ENCODE peak calls at places on chromosomes 6 and 20, in ten cellular contexts. D is GM12865, I is body of pancreas, O is cardiac fibroblast, Y is adrenal gland, W is A549, F is fibroblast of lung, L is fibroblast of pulmonary artery, U is neural progenitor cell, E is heart left ventricle. V is an unnamed sample.

GRCh38 chr6:13695217-13695616 is 16.4 kb downstream of the RANBP9 start:
- DNase-seq in D (no peak), I (no peak), O (no peak), Y (no peak), W (no peak), F (peak), L (no peak), U (no peak), E (no peak), V (no peak)

GRCh38 chr20:62887147-62887859 is 25.7 kb upstream of the TCFL5 start:
- DNase-seq in D (no peak), I (peak), O (peak), Y (peak), W (no peak), F (peak), L (peak), U (no peak), E (no peak), V (no peak)

GRCh38 chr6:99979953-99980352 is 14.1 kb downstream of the MCHR2 start:
- DNase-seq in D (no peak), I (no peak), O (no peak), Y (no peak), W (no peak), F (no peak), L (no peak), U (no peak), E (no peak), V (no peak)

GRCh38 chr6:55882731-55883595 is 7.6 kb upstream of the BMP5 start:
- DNase-seq in D (no peak), I (no peak), O (peak), Y (peak), W (peak), F (peak), L (peak), U (no peak), E (no peak), V (no peak)

GRCh38 chr20:62717933-62718332 is 9.3 kb downstream of the NTSR1 start:
- DNase-seq in D (no peak), I (no peak), O (no peak), Y (no peak), W (no peak), F (no peak), L (no peak), U (no peak), E (peak), V (no peak)

GRCh38 chr6:128098000-128098581 is 197.2 kb upstream of the THEMIS start:
- DNase-seq in D (peak), I (no peak), O (peak), Y (no peak), W (no peak), F (peak), L (peak), U (no peak), E (no peak), V (no peak)

GRCh38 chr6:25872804-25873203 is 1.2 kb downstream of the SLC17A3 start:
- DNase-seq in D (no peak), I (no peak), O (no peak), Y (no peak), W (no peak), F (no peak), L (no peak), U (no peak), E (no peak), V (no peak)

GRCh38 chr6:133583907-133584306 is 305.0 kb upstream of the TCF21 start:
- DNase-seq in D (no peak), I (no peak), O (no peak), Y (no peak), W (no peak), F (no peak), L (no peak), U (no peak), E (no peak), V (no peak)

GRCh38 chr6:116530436-116530835 is 15.0 kb downstream of the TRAPPC3L start:
- DNase-seq in D (no peak), I (no peak), O (no peak), Y (no peak), W (no peak), F (peak), L (no peak), U (no peak), E (no peak), V (no peak)

GRCh38 chr6:7298113-7298512 is 14.9 kb downstream of the SSR1 start:
- DNase-seq in D (no peak), I (no peak), O (no peak), Y (no peak), W (no peak), F (no peak), L (no peak), U (no peak), E (no peak), V (no peak)

GRCh38 chr6:89599727-89600126 is 38.8 kb downstream of the LYRM2 start:
- DNase-seq in D (no peak), I (no peak), O (no peak), Y (no peak), W (no peak), F (no peak), L (no peak), U (no peak), E (peak), V (no peak)

GRCh38 chr6:26156850-26157149 is 69.6 kb downstream of the HFE start:
- DNase-seq in D (no peak), I (no peak), O (no peak), Y (no peak), W (no peak), F (no peak), L (no peak), U (no peak), E (no peak), V (no peak)

GRCh38 chr6:127015858-127016257 is 102.6 kb upstream of the RSPO3 start:
- DNase-seq in D (no peak), I (no peak), O (no peak), Y (no peak), W (no peak), F (no peak), L (no peak), U (no peak), E (no peak), V (no peak)

DNA sequence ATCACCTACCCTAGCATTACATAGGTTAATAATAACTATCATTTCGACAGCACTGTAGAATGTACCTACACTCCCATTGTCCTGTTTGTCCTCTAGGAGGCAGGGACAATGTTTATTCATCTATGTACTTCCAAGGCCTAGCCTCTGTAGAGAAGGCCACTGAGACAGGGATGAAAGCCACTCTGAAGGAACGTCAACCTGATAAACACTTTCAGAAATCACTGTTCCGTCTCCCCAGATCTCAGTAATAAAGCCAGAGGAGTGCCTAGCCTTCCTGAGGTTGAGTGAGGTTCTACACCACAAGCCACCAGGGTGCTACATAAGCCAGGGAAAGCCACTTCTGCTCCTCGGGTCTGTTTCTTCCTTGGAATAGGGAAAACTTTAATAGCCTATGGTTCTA is 44.8 kb downstream of the POPDC3 start:
- DNase-seq in D (no peak), I (no peak), O (peak), Y (no peak), W (peak), F (peak), L (peak), U (peak), E (no peak), V (no peak)
- TF ChIP-seq CTCF in D (no peak), I (no peak), O (peak), Y (no peak), W (peak), F (peak), L (peak), U (peak), E (peak), V (no peak)

GRCh38 chr6:123803456-123803861 is 206 bp upstream of the NKAIN2 start:
- DNase-seq in D (no peak), I (no peak), O (no peak), Y (no peak), W (no peak), F (no peak), L (no peak), U (peak), E (no peak), V (no peak)

GRCh38 chr6:123803862-123804681 is at the start of gene NKAIN2:
- DNase-seq in D (peak), I (no peak), O (no peak), Y (no peak), W (no peak), F (no peak), L (no peak), U (peak), E (peak), V (no peak)

GRCh38 chr6:123801067-123801466 is 2.6 kb upstream of the NKAIN2 start:
- DNase-seq in D (no peak), I (no peak), O (no peak), Y (no peak), W (no peak), F (no peak), L (no peak), U (no peak), E (no peak), V (no peak)

GRCh38 chr6:123802697-123803455 is 789 bp upstream of the NKAIN2 start:
- DNase-seq in D (peak), I (peak), O (peak), Y (peak), W (peak), F (peak), L (peak), U (peak), E (peak), V (peak)

GRCh38 chr6:123802351-123802696 is 1.3 kb upstream of the NKAIN2 start:
- DNase-seq in D (no peak), I (no peak), O (no peak), Y (no peak), W (no peak), F (no peak), L (no peak), U (no peak), E (no peak), V (no peak)
- H3K4me3 ChIP-seq in D (no peak), I (no peak), O (no peak), Y (no peak), W (no peak), F (no peak), L (no peak), U (peak), E (peak), V (no peak)

GRCh38 chr20:37095609-37096414 is at the start of gene RBL1:
- DNase-seq in D (peak), I (peak), O (peak), Y (peak), W (peak), F (peak), L (peak), U (peak), E (peak), V (peak)
- TF ChIP-seq CTCF in D (no peak), I (no peak), O (peak), Y (peak), W (no peak), F (peak), L (peak), U (peak), E (peak), V (peak)

DNA sequence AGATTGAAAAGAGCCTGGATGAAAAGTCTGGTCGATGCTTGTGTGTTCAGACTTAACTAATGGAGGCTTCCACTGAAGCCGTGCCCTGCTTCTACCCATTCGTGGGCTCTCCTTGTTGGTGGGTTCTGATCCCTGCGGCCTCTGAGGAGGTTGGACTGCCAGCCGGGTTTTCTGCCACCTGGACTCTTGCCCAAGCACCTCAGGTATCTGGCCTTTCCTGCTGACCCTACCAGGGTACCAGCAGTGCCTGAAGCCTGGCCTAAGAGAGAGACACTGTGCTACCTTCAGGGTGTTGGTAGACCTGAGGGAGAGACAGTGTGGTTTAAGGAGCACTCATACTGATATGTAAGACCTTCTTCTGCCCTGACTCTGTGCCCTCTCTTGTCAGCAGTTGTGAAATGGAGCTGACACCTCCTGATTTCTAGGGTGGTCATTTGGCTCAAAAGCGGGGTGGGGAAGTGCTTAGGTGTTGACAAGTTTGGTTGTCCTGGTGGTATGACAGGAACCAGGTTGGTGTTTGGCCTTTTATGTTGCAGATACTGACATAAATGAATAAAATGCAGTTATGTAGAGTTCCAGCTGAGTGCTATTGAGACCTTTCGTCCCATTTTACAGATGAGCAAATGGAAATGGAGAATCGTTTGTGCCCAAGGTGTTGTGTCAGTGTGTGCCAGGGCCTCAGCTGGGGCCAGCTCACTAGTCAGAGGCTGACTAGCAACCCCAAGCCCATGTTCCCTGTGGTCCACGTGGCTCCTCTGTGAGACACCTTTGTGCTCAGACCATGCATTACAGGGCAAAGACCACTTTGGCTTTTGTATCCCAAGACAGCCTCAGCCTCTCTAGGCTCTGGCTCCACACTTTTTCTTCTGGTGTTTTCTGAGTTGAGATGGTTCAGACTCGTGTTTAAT is 3.1 kb downstream of the PLCG1 start:
- DNase-seq in D (no peak), I (no peak), O (no peak), Y (no peak), W (no peak), F (no peak), L (no peak), U (no peak), E (no peak), V (no peak)
- H3K4me3 ChIP-seq in D (no peak), I (no peak), O (no peak), Y (no peak), W (no peak), F (no peak), L (no peak), U (no peak), E (peak), V (peak)

GRCh38 chr20:37527638-37528441 is at the start of gene BLCAP:
- DNase-seq in D (peak), I (peak), O (peak), Y (peak), W (peak), F (peak), L (peak), U (peak), E (peak), V (peak)

GRCh38 chr20:37529968-37530600 is 2.4 kb upstream of the BLCAP start:
- DNase-seq in D (no peak), I (no peak), O (no peak), Y (no peak), W (no peak), F (no peak), L (no peak), U (no peak), E (no peak), V (no peak)

GRCh38 chr20:37530696-37531095 is 3.0 kb upstream of the BLCAP start:
- DNase-seq in D (no peak), I (no peak), O (no peak), Y (no peak), W (no peak), F (no peak), L (no peak), U (no peak), E (no peak), V (no peak)

GRCh38 chr20:37528442-37529213 is 952 bp upstream of the BLCAP start:
- DNase-seq in D (no peak), I (no peak), O (no peak), Y (no peak), W (no peak), F (peak), L (no peak), U (no peak), E (no peak), V (no peak)

GRCh38 chr20:37529214-37529967 is 1.7 kb upstream of the BLCAP start:
- DNase-seq in D (no peak), I (no peak), O (no peak), Y (no peak), W (peak), F (no peak), L (no peak), U (no peak), E (no peak), V (no peak)
- TF ChIP-seq CTCF in D (no peak), I (no peak), O (no peak), Y (no peak), W (no peak), F (no peak), L (no peak), U (no peak), E (no peak), V (no peak)

GRCh38 chr6:166353507-166353906 is 11.2 kb upstream of the SFT2D1 start:
- DNase-seq in D (no peak), I (no peak), O (no peak), Y (no peak), W (no peak), F (no peak), L (no peak), U (no peak), E (no peak), V (no peak)

GRCh38 chr6:166348305-166348949 is 6.1 kb upstream of the SFT2D1 start:
- DNase-seq in D (no peak), I (no peak), O (no peak), Y (no peak), W (no peak), F (no peak), L (no peak), U (no peak), E (no peak), V (no peak)

GRCh38 chr6:166354965-166355364 is 12.6 kb upstream of the SFT2D1 start:
- DNase-seq in D (no peak), I (no peak), O (no peak), Y (no peak), W (no peak), F (no peak), L (no peak), U (no peak), E (no peak), V (no peak)

GRCh38 chr6:166354143-166354542 is 11.8 kb upstream of the SFT2D1 start:
- DNase-seq in D (no peak), I (no peak), O (no peak), Y (no peak), W (no peak), F (no peak), L (no peak), U (no peak), E (no peak), V (no peak)

GRCh38 chr6:166351715-166352285 is 9.5 kb upstream of the SFT2D1 start:
- DNase-seq in D (peak), I (no peak), O (peak), Y (no peak), W (no peak), F (peak), L (no peak), U (peak), E (no peak), V (peak)
- H3K4me3 ChIP-seq in D (no peak), I (no peak), O (no peak), Y (no peak), W (no peak), F (peak), L (no peak), U (no peak), E (no peak), V (no peak)

GRCh38 chr20:32277361-32278198 is at the start of gene KIF3B:
- DNase-seq in D (peak), I (peak), O (peak), Y (peak), W (peak), F (peak), L (peak), U (peak), E (peak), V (peak)
- TF ChIP-seq CTCF in D (no peak), I (no peak), O (no peak), Y (no peak), W (no peak), F (no peak), L (no peak), U (no peak), E (no peak), V (no peak)

DNA sequence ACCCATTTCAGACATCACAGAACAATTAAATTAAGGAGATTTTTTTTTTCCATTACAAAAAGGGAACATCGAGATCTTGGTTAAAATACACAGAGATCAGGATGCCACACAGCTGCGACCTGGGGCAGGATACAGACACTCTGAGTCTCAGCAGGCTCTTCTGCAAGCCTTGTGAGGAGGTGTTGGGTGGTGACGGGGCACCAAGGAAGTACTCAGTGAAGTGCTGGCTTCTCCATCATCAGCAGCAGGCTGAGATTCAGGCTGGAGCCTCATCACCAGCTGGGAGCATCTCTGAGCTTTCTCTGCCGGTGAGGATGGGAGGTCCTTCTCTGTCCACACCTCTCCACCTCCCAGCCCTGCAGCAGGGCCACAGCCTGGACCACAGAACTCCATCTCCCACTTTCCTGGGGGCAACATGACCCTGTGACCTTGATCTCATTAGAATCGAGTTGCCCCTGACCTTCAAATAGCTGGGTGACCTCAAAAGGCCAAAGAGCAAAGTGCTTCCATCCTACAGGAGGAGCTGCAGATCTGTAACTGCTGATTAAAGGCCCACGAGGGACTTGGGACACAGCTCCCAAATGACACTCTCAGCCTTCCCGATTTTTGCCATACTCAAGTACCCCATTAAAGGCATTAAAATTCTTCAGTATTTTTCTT is 16.0 kb downstream of the PMEPA1 start:
- DNase-seq in D (no peak), I (no peak), O (no peak), Y (no peak), W (no peak), F (no peak), L (no peak), U (no peak), E (no peak), V (no peak)
- H3K4me3 ChIP-seq in D (no peak), I (no peak), O (no peak), Y (no peak), W (no peak), F (no peak), L (no peak), U (no peak), E (no peak), V (no peak)

DNA sequence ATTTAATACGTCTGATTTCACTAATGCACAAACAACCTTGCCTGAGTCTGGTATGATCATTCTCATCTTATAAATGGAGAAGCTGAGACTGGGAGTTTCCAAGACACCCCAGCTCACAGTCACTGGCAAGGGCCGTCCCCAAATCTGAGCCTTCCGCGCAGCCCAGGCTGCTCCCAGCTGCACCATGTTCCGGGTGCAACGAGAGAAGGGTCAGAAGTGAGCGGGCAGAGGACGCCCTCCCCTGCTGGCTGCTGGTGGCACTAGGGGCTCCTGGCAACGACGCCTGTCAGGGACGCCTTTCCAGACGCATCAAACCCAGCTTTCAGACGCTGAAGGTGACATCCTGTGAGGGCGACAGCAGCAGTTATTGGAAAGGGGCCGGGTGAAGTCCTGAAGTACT is 115.3 kb upstream of the PROKR2 start:
- DNase-seq in D (no peak), I (no peak), O (no peak), Y (no peak), W (no peak), F (no peak), L (no peak), U (no peak), E (no peak), V (no peak)
- TF ChIP-seq CTCF in D (no peak), I (no peak), O (no peak), Y (no peak), W (no peak), F (no peak), L (no peak), U (no peak), E (no peak), V (no peak)